ENCODE peak calls at places on chromosome 21, in six cellular contexts. M is ovary, O is hepatocyte, A is foreskin fibroblast, N is upper lobe of right lung, J is gastrocnemius medialis. T is an unnamed sample.

GRCh38 chr21:41627428-41627827 is 119.5 kb upstream of the TMPRSS2 start:
- DNase-seq in M (no peak), O (no peak), A (peak; percentile 91), N (no peak), J (no peak), T (no peak)

GRCh38 chr21:41459884-41460534 is 34.0 kb downstream of the MX1 start:
- DNase-seq in M (no peak), O (no peak), A (no peak), N (no peak), J (no peak), T (no peak)

GRCh38 chr21:34035619-34036354 is 37.6 kb upstream of the MRPS6 start:
- DNase-seq in M (no peak), O (no peak), A (no peak), N (no peak), J (no peak), T (no peak)

GRCh38 chr21:34179204-34179935 is 106.0 kb downstream of the MRPS6 start:
- DNase-seq in M (no peak), O (no peak), A (no peak), N (no peak), J (no peak), T (no peak)

GRCh38 chr21:16775056-16775455 is 737.8 kb upstream of the CXADR start:
- DNase-seq in M (no peak), O (no peak), A (no peak), N (no peak), J (no peak), T (no peak)

GRCh38 chr21:39330001-39330400 is 16.6 kb upstream of the BRWD1 start:
- DNase-seq in M (no peak), O (no peak), A (no peak), N (no peak), J (no peak), T (no peak)

GRCh38 chr21:38990424-38990794 is 184.7 kb downstream of the ETS2 start:
- DNase-seq in M (no peak), O (no peak), A (no peak), N (peak; percentile 74), J (no peak), T (no peak)

GRCh38 chr21:42107881-42108553 is 36.9 kb downstream of the UMODL1 start:
- DNase-seq in M (peak; percentile 29), O (peak; percentile 88), A (peak; percentile 75), N (peak; percentile 88), J (peak; percentile 75), T (no peak)

GRCh38 chr21:28822882-28823335 is 169.8 kb downstream of the LTN1 start:
- DNase-seq in M (no peak), O (peak; percentile 49), A (peak; percentile 78), N (no peak), J (no peak), T (peak; percentile 43)

GRCh38 chr21:46664316-46664995 is 29.0 kb downstream of the PRMT2 start:
- DNase-seq in M (no peak), O (no peak), A (no peak), N (no peak), J (no peak), T (no peak)

GRCh38 chr21:34582506-34583150 is 32.3 kb downstream of the RCAN1 start:
- DNase-seq in M (no peak), O (peak; percentile 51), A (peak; percentile 69), N (no peak), J (no peak), T (no peak)

GRCh38 chr21:35204850-35205564 is 155.9 kb upstream of the RUNX1 start:
- DNase-seq in M (peak; percentile 94), O (peak; percentile 66), A (peak; percentile 90), N (peak; percentile 80), J (peak; percentile 49), T (peak; percentile 83)

GRCh38 chr21:43373387-43374227 is 53.3 kb downstream of the SIK1 start:
- DNase-seq in M (no peak), O (no peak), A (no peak), N (no peak), J (no peak), T (no peak)

GRCh38 chr21:18725653-18726052 is 322.1 kb upstream of the TMPRSS15 start:
- DNase-seq in M (no peak), O (no peak), A (no peak), N (no peak), J (no peak), T (no peak)

GRCh38 chr21:16514316-16514715 is 784.5 kb downstream of the USP25 start:
- DNase-seq in M (no peak), O (no peak), A (no peak), N (no peak), J (no peak), T (no peak)

GRCh38 chr21:18252686-18253085 is 8.1 kb downstream of the CHODL start:
- DNase-seq in M (no peak), O (no peak), A (no peak), N (no peak), J (no peak), T (no peak)

GRCh38 chr21:42298657-42299056 is 16.6 kb downstream of the TFF3 start:
- DNase-seq in M (no peak), O (no peak), A (no peak), N (no peak), J (no peak), T (no peak)

GRCh38 chr21:21666689-21667088 is 668.5 kb downstream of the NCAM2 start:
- DNase-seq in M (no peak), O (no peak), A (no peak), N (no peak), J (no peak), T (no peak)

GRCh38 chr21:35873441-35873840 is 186.9 kb downstream of the SETD4 start:
- DNase-seq in M (no peak), O (no peak), A (peak; percentile 38), N (no peak), J (no peak), T (no peak)

GRCh38 chr21:35333831-35334593 is 284.9 kb upstream of the RUNX1 start:
- DNase-seq in M (no peak), O (no peak), A (peak; percentile 28), N (peak; percentile 65), J (peak; percentile 15), T (no peak)

GRCh38 chr21:26834181-26834945 is 10.8 kb downstream of the ADAMTS1 start:
- DNase-seq in M (no peak), O (no peak), A (peak; percentile 62), N (no peak), J (no peak), T (no peak)
- TF ChIP-seq CTCF in M (peak; percentile 26), O (peak; percentile 33), A (peak; percentile 34), N (peak; percentile 28), J (no peak), T (peak; percentile 38)

GRCh38 chr21:31559368-31560119 is 99.9 kb upstream of the SOD1 start:
- DNase-seq in M (peak; percentile 75), O (peak; percentile 95), A (peak; percentile 82), N (peak; percentile 88), J (peak; percentile 47), T (peak; percentile 34)

GRCh38 chr21:31557421-31557955 is 102.0 kb upstream of the SOD1 start:
- DNase-seq in M (no peak), O (peak; percentile 30), A (no peak), N (peak; percentile 47), J (no peak), T (no peak)

GRCh38 chr21:31560479-31560878 is 99.0 kb upstream of the SOD1 start:
- DNase-seq in M (no peak), O (no peak), A (no peak), N (peak; percentile 23), J (no peak), T (no peak)

GRCh38 chr21:31557956-31558838 is 101.3 kb upstream of the SOD1 start:
- DNase-seq in M (no peak), O (peak; percentile 64), A (peak; percentile 17), N (peak; percentile 58), J (no peak), T (no peak)

DNA sequence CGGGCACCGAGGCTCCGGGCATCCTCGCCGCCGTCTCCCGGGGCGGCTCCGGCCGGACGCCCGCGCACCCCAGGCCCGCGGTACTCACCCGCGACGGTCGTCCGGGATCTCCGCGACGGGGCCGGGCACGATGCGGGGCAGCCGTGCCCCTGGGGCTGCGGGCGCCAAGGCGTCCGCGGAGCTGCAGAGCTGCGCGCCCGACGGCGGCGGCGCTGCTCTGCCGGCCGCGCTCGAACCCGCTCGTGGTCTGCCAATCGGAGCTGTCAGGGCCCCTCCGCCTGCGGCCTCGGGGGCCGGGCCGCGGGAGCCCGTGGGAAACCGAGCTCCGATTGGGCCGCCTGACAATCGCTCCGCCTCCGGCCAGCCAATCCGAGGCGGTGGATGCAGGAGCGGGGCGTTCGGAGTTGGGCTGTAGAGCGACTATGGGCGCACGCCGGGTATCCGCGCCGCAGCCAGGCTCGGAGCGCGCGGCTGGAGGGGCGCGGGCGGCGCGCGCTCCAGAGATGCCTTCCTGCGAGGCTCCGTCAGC is 100.6 kb upstream of the SOD1 start:
- DNase-seq in M (peak; percentile 66), O (peak; percentile 96), A (peak; percentile 80), N (peak; percentile 86), J (peak; percentile 21), T (peak; percentile 11)
- TF ChIP-seq CTCF in M (peak; percentile 42), O (peak; percentile 34), A (no peak), N (no peak), J (no peak), T (no peak)

DNA sequence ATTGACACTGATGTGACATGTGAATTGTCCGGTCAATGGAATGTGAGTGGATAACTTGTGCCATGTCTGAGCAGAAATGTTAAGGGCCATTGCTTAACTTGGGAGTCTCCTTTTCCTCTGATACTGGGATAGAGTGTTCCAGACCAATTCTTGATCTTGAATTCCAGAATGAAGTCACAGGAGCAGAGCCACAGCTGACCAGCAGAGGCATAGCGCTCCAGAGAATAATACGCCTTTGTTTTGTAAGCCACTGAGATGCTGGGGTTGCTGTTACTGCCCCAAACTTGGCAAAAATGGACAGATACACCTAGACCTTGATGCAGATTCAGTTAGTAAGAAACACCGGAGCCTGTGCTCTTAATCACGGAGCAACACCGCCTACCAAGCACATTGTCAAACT is 6.3 kb downstream of the KCNJ6 start:
- DNase-seq in M (no peak), O (no peak), A (peak; percentile 6), N (no peak), J (no peak), T (no peak)
- TF ChIP-seq CTCF in M (no peak), O (no peak), A (peak; percentile 2), N (no peak), J (no peak), T (no peak)

GRCh38 chr21:37157938-37158337 is 84.9 kb downstream of the TTC3 start:
- DNase-seq in M (no peak), O (no peak), A (no peak), N (no peak), J (no peak), T (no peak)

GRCh38 chr21:37153193-37153934 is 80.3 kb downstream of the TTC3 start:
- DNase-seq in M (peak; percentile 18), O (peak; percentile 27), A (peak; percentile 62), N (no peak), J (no peak), T (no peak)

GRCh38 chr21:37153935-37154350 is 80.9 kb downstream of the TTC3 start:
- DNase-seq in M (peak; percentile 64), O (peak; percentile 68), A (no peak), N (no peak), J (peak; percentile 55), T (no peak)

GRCh38 chr21:37159053-37159776 is 86.2 kb downstream of the TTC3 start:
- DNase-seq in M (no peak), O (no peak), A (no peak), N (no peak), J (no peak), T (no peak)

DNA sequence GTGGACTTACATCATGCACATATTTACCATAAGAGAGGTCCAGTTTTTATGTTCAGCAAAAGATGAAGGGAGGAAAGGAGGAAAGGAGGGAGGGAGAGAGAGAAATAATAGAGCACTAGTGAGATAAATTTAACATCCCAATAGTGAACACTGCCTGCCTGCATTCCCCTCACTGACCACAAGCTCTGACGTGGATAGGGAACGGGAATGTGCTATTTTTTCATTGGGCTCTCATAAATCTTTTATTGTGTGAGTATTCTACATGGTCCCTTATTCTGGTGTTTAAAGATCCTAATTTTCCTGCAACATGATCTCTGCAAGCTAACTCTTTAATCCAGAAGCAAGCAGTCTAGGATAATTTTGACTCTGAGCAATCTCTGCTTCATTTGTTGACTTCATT is 82.2 kb downstream of the TTC3 start:
- DNase-seq in M (no peak), O (no peak), A (peak; percentile 14), N (no peak), J (no peak), T (no peak)
- TF ChIP-seq CTCF in M (no peak), O (no peak), A (no peak), N (no peak), J (no peak), T (no peak)

T was measured in AG09319.